ENCODE peak calls at places on chromosome 10, in ten cellular contexts. I is astrocyte of the cerebellum, E is RWPE1, R is HFFc6, Y is endothelial cell, T is astrocyte of the spinal cord, S is mesothelial cell of epicardium, U is AG04449, X is transverse colon, L is heart right ventricle. M is an unnamed sample.

GRCh38 chr10:80172896-80173295 is 32.4 kb downstream of the ANXA11 start:
- DNase-seq in E (no peak), X (peak; percentile 75), Y (no peak), T (no peak), R (no peak), U (no peak), I (no peak), L (no peak), S (no peak), M (no peak)

GRCh38 chr10:99304027-99304856 is 24.9 kb upstream of the CNNM1 start:
- DNase-seq in U (no peak), S (no peak), Y (no peak), L (no peak), X (no peak), R (peak; percentile 26), I (no peak), E (no peak), T (no peak), M (no peak)

GRCh38 chr10:14904316-14904732 is 25.7 kb downstream of the SUV39H2 start:
- DNase-seq in S (no peak), T (peak; percentile 35), Y (no peak), L (no peak), R (peak; percentile 25), X (no peak), E (peak; percentile 24), I (no peak), U (no peak), M (no peak)

GRCh38 chr10:55203319-55203718 is 402.3 kb upstream of the PCDH15 start:
- DNase-seq in L (no peak), E (no peak), S (no peak), T (peak; percentile 19), R (no peak), Y (no peak), X (no peak), U (no peak), I (no peak), M (no peak)

GRCh38 chr10:8297107-8297506 is 242.6 kb downstream of the GATA3 start:
- DNase-seq in X (no peak), E (no peak), L (no peak), R (no peak), Y (no peak), I (no peak), S (no peak), T (no peak), U (no peak), M (no peak)

GRCh38 chr10:33441561-33441960 is 107.1 kb upstream of the NRP1 start:
- DNase-seq in X (no peak), L (no peak), E (no peak), S (no peak), I (no peak), T (no peak), U (no peak), Y (no peak), R (peak; percentile 4), M (no peak)

GRCh38 chr10:101840741-101841453 is 2.7 kb downstream of the KCNIP2 start:
- DNase-seq in L (peak; percentile 84), E (peak; percentile 79), Y (peak; percentile 93), R (peak; percentile 68), U (no peak), I (peak; percentile 63), X (peak; percentile 80), T (peak; percentile 84), S (peak; percentile 73), M (peak; percentile 92)

GRCh38 chr10:4281207-4281825 is 496.3 kb upstream of the KLF6 start:
- DNase-seq in Y (no peak), L (no peak), S (no peak), X (no peak), T (peak; percentile 53), R (no peak), U (no peak), E (no peak), I (no peak), M (no peak)

GRCh38 chr10:110864662-110865140 is 7.0 kb upstream of the PDCD4 start:
- DNase-seq in T (no peak), I (no peak), L (no peak), U (no peak), R (no peak), X (no peak), Y (no peak), S (no peak), E (no peak), M (peak; percentile 43)

GRCh38 chr10:5440206-5440605 is 27.8 kb downstream of the NET1 start:
- DNase-seq in L (no peak), I (no peak), X (no peak), R (no peak), U (no peak), S (no peak), E (no peak), T (no peak), Y (no peak), M (no peak)

GRCh38 chr10:21978191-21978862 is 25.2 kb downstream of the DNAJC1 start:
- DNase-seq in E (no peak), S (no peak), Y (no peak), I (peak; percentile 33), R (peak; percentile 33), L (no peak), X (no peak), U (no peak), T (peak; percentile 58), M (no peak)

GRCh38 chr10:6204341-6205191 is 1.8 kb downstream of the PFKFB3 start:
- DNase-seq in U (peak; percentile 45), S (no peak), L (peak; percentile 59), I (peak; percentile 67), R (peak; percentile 73), E (peak; percentile 89), T (peak; percentile 86), Y (peak; percentile 12), X (peak; percentile 32), M (no peak)

GRCh38 chr10:27383595-27384542 is 120.2 kb upstream of the RAB18 start:
- DNase-seq in L (no peak), U (no peak), R (no peak), Y (no peak), S (no peak), I (no peak), T (peak; percentile 5), E (peak; percentile 48), X (no peak), M (no peak)

GRCh38 chr10:128877936-128878335 is 589.1 kb upstream of the MGMT start:
- DNase-seq in L (no peak), I (no peak), R (no peak), E (no peak), U (no peak), S (no peak), X (no peak), T (no peak), Y (no peak), M (no peak)

GRCh38 chr10:129969528-129970264 is 5.6 kb upstream of the EBF3 start:
- DNase-seq in T (no peak), U (no peak), L (no peak), R (no peak), Y (no peak), X (no peak), S (no peak), E (no peak), I (no peak), M (peak; percentile 13)

GRCh38 chr10:119625570-119626280 is 25.5 kb upstream of the BAG3 start:
- DNase-seq in E (no peak), L (no peak), S (no peak), T (no peak), X (no peak), Y (no peak), I (no peak), R (no peak), U (no peak), M (no peak)

DNA sequence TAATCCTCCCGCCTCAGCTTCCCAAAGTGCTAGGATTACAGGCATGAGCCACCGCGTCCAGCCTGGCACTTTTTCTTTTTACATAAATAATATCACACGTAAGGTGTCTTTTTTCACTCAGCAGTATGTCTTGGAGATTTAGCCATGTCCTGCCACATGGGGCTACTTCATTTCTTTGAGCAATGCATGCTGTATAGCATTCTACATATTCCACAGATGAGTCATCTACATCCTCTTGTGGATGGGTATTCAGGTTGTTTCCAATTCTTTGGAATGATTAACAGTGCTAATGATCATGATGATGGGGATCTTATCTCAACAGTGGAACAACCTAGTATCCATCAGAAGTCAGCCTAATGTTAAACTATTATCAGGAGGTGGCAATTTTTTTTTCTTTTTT is 50.8 kb downstream of the ZNF503 start:
- DNase-seq in T (peak; percentile 47), S (no peak), Y (no peak), R (peak; percentile 40), X (no peak), I (peak; percentile 19), U (peak; percentile 23), E (peak; percentile 82), L (no peak), M (no peak)
- TF ChIP-seq CTCF in T (no peak), S (no peak), Y (no peak), R (no peak), X (no peak), I (no peak), U (no peak), E (no peak), L (no peak), M (no peak)

DNA sequence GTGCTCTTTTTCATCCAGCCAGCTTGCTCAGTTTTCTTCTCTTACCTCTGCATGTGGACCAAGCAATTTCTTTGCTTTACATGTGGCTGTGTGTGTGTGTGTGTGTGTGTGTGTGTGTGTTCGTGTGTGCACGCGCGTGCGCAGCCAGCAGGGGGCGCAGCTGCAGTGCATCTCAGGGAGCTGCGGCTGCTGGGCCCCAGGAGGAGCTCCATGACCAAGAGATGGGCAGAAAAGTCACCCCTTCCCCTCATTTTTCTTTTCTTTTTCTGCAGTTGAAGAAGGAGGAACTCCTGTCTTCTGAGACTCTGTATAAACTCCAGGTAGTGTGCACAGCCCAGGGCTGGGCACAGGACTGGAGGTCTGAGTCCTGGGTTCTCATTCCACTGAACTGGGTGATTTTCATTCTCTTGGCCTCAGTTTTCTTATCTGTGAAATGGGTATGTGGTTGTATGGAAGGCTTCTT is 41.8 kb downstream of the BLNK start:
- DNase-seq in I (peak; percentile 9), X (peak; percentile 86), S (peak; percentile 64), T (peak; percentile 58), L (peak; percentile 68), E (peak; percentile 68), U (no peak), R (peak; percentile 60), Y (peak; percentile 87), M (peak; percentile 83)
- TF ChIP-seq CTCF in I (peak; percentile 80), X (peak; percentile 99), S (peak; percentile 77), T (peak; percentile 79), L (peak; percentile 63), E (peak; percentile 86), U (peak; percentile 84), R (peak; percentile 82), Y (peak; percentile 75), M (peak; percentile 93)

DNA sequence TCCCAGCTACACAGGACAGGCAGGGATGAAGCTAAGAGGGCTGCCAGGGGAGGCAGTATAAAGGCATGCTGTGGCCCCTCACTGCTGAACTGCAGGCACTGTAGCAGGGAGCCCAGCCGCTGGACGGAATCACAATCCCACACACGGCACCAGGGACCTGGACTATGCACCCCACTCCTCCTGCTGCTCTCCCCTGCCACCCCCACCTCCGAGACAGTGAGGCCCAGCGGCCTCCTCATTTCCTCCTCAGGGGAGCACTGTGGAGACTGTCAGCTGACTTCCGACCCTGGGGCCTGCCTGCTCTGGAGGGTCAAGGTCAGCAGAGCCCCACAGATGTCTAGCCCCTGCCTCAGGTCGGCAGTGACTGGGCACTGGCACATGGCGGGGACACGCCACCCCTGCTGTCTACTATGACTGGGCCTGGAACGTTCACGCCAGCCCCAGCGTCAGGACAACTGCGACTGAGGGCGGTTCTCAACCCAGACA is 92.7 kb downstream of the FAM53B start:
- DNase-seq in S (no peak), I (no peak), X (no peak), E (no peak), U (no peak), R (no peak), T (no peak), Y (no peak), L (no peak), M (no peak)
- TF ChIP-seq CTCF in S (no peak), I (no peak), X (no peak), E (no peak), U (no peak), R (no peak), T (no peak), Y (no peak), L (no peak), M (no peak)

GRCh38 chr10:18312385-18313145 is 172.3 kb downstream of the CACNB2 start:
- DNase-seq in T (peak; percentile 16), X (no peak), U (no peak), Y (no peak), E (peak; percentile 36), S (no peak), I (peak; percentile 12), L (peak; percentile 29), R (peak; percentile 3), M (peak; percentile 55)
- TF ChIP-seq CTCF in T (peak; percentile 33), X (no peak), U (no peak), Y (peak; percentile 14), E (peak; percentile 40), S (no peak), I (peak; percentile 50), L (peak; percentile 45), R (peak; percentile 56), M (no peak)

M was measured in GM13976.